ENCODE peak calls at places on chromosomes 12 and 14, in eight cellular contexts. C is kidney, H is left ventricle myocardium inferior, S is stomach, J is aorta, V is mucosa of descending colon, N is heart right ventricle, E is mesendoderm. O is an unnamed sample. For H3K4me1, the result is how much of the 10 kb centered on the place peaks cover.

GRCh38 chr12:117119592-117120198 is 20.5 kb upstream of the TESC start:
- DNase-seq in C (no peak), H (peak), S (no peak), J (no peak), V (peak), N (no peak), E (peak), O (peak)

GRCh38 chr14:23127861-23128260 is 8.8 kb upstream of the CEBPE start:
- DNase-seq in C (no peak), H (no peak), S (no peak), J (no peak), V (no peak), N (no peak), E (no peak), O (no peak)

GRCh38 chr12:12684375-12685106 is 11.4 kb downstream of the GPR19 start:
- DNase-seq in C (no peak), H (no peak), S (no peak), J (peak), V (peak), N (peak), E (peak), O (no peak)

GRCh38 chr12:57299514-57300016 is 48.6 kb upstream of the STAC3 start:
- DNase-seq in C (no peak), H (no peak), S (no peak), J (no peak), V (no peak), N (no peak), E (peak), O (no peak)

GRCh38 chr14:52121441-52121840 is 52.6 kb upstream of the NID2 start:
- DNase-seq in C (no peak), H (no peak), S (no peak), J (no peak), V (no peak), N (no peak), E (no peak), O (no peak)

GRCh38 chr12:55708695-55709233 is 1.1 kb upstream of the ITGA7 start:
- DNase-seq in C (peak), H (peak), S (no peak), J (peak), V (no peak), N (peak), E (no peak), O (no peak)

GRCh38 chr12:60947533-60947932 is 1312.7 kb upstream of the USP15 start:
- DNase-seq in C (no peak), H (no peak), S (no peak), J (no peak), V (no peak), N (no peak), E (no peak), O (no peak)

GRCh38 chr12:129847063-129847462 is 56.8 kb downstream of the TMEM132D start:
- DNase-seq in C (no peak), H (no peak), S (no peak), J (no peak), V (no peak), N (no peak), E (no peak), O (no peak)

GRCh38 chr14:88616697-88617096 is 53.9 kb downstream of the ZC3H14 start:
- DNase-seq in C (no peak), H (no peak), S (no peak), J (no peak), V (no peak), N (no peak), E (no peak), O (no peak)

GRCh38 chr12:11728154-11728755 is 78.8 kb downstream of the ETV6 start:
- DNase-seq in C (no peak), H (no peak), S (no peak), J (no peak), V (no peak), N (no peak), E (no peak), O (no peak)

GRCh38 chr12:46378530-46378929 is 6.0 kb upstream of the SLC38A2 start:
- DNase-seq in C (no peak), H (no peak), S (no peak), J (no peak), V (no peak), N (no peak), E (no peak), O (no peak)

GRCh38 chr12:100995771-100996170 is 201.2 kb downstream of the ANO4 start:
- DNase-seq in C (no peak), H (no peak), S (no peak), J (no peak), V (no peak), N (no peak), E (no peak), O (no peak)

GRCh38 chr12:127803545-127803944 is 463.4 kb upstream of the TMEM132C start:
- DNase-seq in C (no peak), H (no peak), S (no peak), J (no peak), V (no peak), N (no peak), E (no peak), O (no peak)

GRCh38 chr12:18905134-18905533 is 167.2 kb downstream of the CAPZA3 start:
- DNase-seq in C (no peak), H (no peak), S (no peak), J (no peak), V (no peak), N (no peak), E (no peak), O (no peak)

GRCh38 chr12:7905071-7905470 is 30.9 kb downstream of the SLC2A3 start:
- DNase-seq in C (no peak), H (no peak), S (no peak), J (no peak), V (no peak), N (no peak), E (no peak), O (no peak)

GRCh38 chr14:24956104-24956503 is 93.8 kb downstream of the STXBP6 start:
- DNase-seq in C (no peak), H (no peak), S (no peak), J (no peak), V (no peak), N (no peak), E (no peak), O (no peak)

GRCh38 chr12:97313471-97314190 is 149.0 kb upstream of the RMST start:
- DNase-seq in C (no peak), H (no peak), S (no peak), J (no peak), V (no peak), N (no peak), E (peak), O (no peak)

GRCh38 chr12:4439736-4440135 is 5.9 kb downstream of the FGF6 start:
- DNase-seq in C (no peak), H (no peak), S (no peak), J (no peak), V (no peak), N (no peak), E (no peak), O (no peak)

GRCh38 chr12:53862831-53863230 is 75.8 kb upstream of the HOXC13 start:
- DNase-seq in C (no peak), H (no peak), S (no peak), J (no peak), V (no peak), N (no peak), E (no peak), O (no peak)

GRCh38 chr12:40474630-40475029 is 217.6 kb upstream of the CNTN1 start:
- DNase-seq in C (no peak), H (no peak), S (no peak), J (no peak), V (no peak), N (no peak), E (no peak), O (no peak)

GRCh38 chr14:103521438-103521961 is 1.1 kb downstream of the CKB start:
- DNase-seq in C (peak), H (peak), S (peak), J (peak), V (no peak), N (no peak), E (no peak), O (no peak)

GRCh38 chr14:77663289-77663688 is 44.5 kb downstream of the ALKBH1 start:
- DNase-seq in C (no peak), H (no peak), S (no peak), J (no peak), V (no peak), N (peak), E (peak), O (no peak)

GRCh38 chr12:121005346-121005815 is 10.9 kb downstream of the C12orf43 start:
- DNase-seq in C (no peak), H (no peak), S (peak), J (no peak), V (peak), N (no peak), E (peak), O (peak)

GRCh38 chr12:62128186-62128965 is 131.8 kb upstream of the USP15 start:
- DNase-seq in C (no peak), H (no peak), S (no peak), J (no peak), V (no peak), N (no peak), E (peak), O (no peak)

GRCh38 chr12:96710127-96710745 is 196.8 kb upstream of the NEDD1 start:
- DNase-seq in C (no peak), H (no peak), S (no peak), J (no peak), V (no peak), N (no peak), E (peak), O (no peak)

GRCh38 chr14:55579724-55580400 is at the start of gene KTN1:
- DNase-seq in C (peak), H (peak), S (peak), J (peak), V (peak), N (peak), E (peak), O (peak)

GRCh38 chr12:67681145-67681778 is 32.7 kb downstream of the DYRK2 start:
- DNase-seq in C (no peak), H (no peak), S (no peak), J (no peak), V (no peak), N (peak), E (no peak), O (peak)

GRCh38 chr14:75417674-75418073 is 10.1 kb upstream of the JDP2 start:
- DNase-seq in C (no peak), H (no peak), S (no peak), J (no peak), V (peak), N (no peak), E (no peak), O (no peak)

GRCh38 chr12:114391088-114391487 is 14.9 kb downstream of the TBX5 start:
- DNase-seq in C (no peak), H (no peak), S (no peak), J (no peak), V (no peak), N (no peak), E (no peak), O (no peak)

GRCh38 chr14:67457782-67458181 is 30.7 kb downstream of the TMEM229B start:
- DNase-seq in C (no peak), H (peak), S (peak), J (no peak), V (no peak), N (peak), E (peak), O (peak)

GRCh38 chr12:85275359-85275758 is 4.7 kb upstream of the ALX1 start:
- DNase-seq in C (peak), H (no peak), S (no peak), J (no peak), V (no peak), N (no peak), E (peak), O (no peak)

GRCh38 chr12:110819646-110820045 is 27.1 kb upstream of the CCDC63 start:
- DNase-seq in C (no peak), H (no peak), S (no peak), J (no peak), V (peak), N (no peak), E (no peak), O (no peak)

GRCh38 chr12:53179694-53180269 is 740 bp upstream of the ZNF740 start:
- DNase-seq in C (no peak), H (no peak), S (no peak), J (no peak), V (peak), N (peak), E (no peak), O (no peak)

GRCh38 chr12:34402899-34403705 is 380.8 kb downstream of the ALG10 start:
- DNase-seq in C (peak), H (peak), S (peak), J (peak), V (no peak), N (peak), E (no peak), O (no peak)

GRCh38 chr12:47944685-47945340 is 18.6 kb upstream of the TMEM106C start:
- DNase-seq in C (no peak), H (no peak), S (no peak), J (no peak), V (no peak), N (no peak), E (no peak), O (no peak)

GRCh38 chr14:61297581-61297980 is 16.4 kb upstream of the TMEM30B start:
- DNase-seq in C (no peak), H (no peak), S (no peak), J (no peak), V (no peak), N (no peak), E (no peak), O (no peak)

GRCh38 chr12:99453831-99454538 is 193.6 kb upstream of the GARIN6 start:
- DNase-seq in C (no peak), H (no peak), S (no peak), J (no peak), V (no peak), N (no peak), E (peak), O (no peak)

GRCh38 chr12:111271674-111272418 is 97.0 kb downstream of the PHETA1 start:
- DNase-seq in C (no peak), H (no peak), S (no peak), J (no peak), V (no peak), N (no peak), E (no peak), O (no peak)

DNA sequence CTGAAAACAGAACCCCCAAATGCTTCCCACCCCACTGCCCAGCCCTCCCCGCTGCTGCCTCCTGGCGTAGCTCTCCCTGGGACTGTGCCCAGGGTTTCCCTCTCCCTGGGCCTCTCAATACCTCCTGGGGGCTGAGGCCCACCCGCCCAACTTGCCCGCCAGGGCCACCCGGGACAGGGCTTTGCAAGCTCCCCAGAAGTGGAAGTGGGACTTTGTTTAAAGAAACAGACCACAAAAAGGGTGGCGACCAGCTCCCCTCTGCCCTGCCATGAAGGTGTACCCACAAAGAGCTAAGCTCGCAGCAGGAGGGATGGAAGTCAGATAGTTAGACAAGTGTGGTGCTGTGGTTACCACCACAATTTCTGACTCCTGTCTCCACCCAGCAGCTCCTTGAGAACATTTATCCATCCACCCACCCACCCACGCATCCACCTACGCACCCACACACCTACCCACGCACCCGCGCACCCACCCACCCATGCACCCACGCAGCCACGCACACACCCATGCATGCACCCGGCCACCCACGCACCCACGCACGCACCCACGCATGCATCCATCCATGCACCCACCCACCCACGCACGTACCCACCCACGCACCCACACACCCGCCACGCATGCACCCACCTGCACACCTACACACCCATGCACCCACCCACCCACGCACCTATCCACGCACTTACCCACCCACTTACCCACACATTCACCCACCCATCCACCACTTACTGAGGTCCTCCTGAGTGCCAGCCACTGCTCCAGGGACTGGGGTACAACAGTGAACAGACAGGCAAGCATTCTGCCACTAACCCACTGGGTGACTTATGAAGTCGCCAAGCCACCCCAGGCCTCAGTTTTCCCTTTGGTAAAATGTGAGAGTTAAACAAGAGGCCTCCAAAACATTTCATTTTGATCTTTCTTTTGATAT is 127.3 kb downstream of the SCARB1 start:
- DNase-seq in C (no peak), H (no peak), S (no peak), J (no peak), V (no peak), N (no peak), E (no peak), O (no peak)
- H3K4me1 ChIP-seq in C (under half), H (under half), S (under half), J (under half), V (under half), N (under half), E (under half), O (under half)

DNA sequence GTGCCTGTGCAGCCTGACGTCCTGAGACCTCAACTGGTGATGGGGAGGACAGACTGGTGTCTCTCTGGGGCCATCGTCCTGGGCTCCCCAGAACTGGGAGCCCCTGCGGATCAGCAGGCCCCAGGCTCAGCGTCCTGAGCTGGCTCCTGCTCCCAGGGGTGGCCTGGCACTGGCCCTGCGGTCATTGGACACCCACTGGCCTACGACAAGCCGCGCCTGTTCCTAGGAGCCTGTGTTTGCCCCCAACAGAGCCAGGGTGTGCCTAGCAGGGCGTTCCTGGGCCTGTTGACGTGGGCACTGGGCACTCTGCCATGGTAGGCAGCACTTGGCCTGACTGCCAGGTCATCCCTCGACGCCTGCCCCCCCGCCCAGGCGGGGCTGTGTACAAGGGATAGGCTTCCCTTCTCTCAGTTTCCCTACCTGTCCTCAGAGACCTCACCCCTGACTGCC is 8.4 kb downstream of the ADSS1 start:
- DNase-seq in C (peak), H (peak), S (peak), J (peak), V (peak), N (peak), E (no peak), O (peak)
- H3K4me1 ChIP-seq in C (under half), H (half or more), S (half or more), J (under half), V (under half), N (half or more), E (under half), O (under half)

GRCh38 chr12:104735801-104736200 is 222.3 kb downstream of the SLC41A2 start:
- DNase-seq in C (no peak), H (no peak), S (no peak), J (no peak), V (no peak), N (no peak), E (no peak), O (no peak)
- H3K4me1 ChIP-seq in C (under half), H (under half), S (under half), J (under half), V (under half), N (under half), E (under half), O (under half)

DNA sequence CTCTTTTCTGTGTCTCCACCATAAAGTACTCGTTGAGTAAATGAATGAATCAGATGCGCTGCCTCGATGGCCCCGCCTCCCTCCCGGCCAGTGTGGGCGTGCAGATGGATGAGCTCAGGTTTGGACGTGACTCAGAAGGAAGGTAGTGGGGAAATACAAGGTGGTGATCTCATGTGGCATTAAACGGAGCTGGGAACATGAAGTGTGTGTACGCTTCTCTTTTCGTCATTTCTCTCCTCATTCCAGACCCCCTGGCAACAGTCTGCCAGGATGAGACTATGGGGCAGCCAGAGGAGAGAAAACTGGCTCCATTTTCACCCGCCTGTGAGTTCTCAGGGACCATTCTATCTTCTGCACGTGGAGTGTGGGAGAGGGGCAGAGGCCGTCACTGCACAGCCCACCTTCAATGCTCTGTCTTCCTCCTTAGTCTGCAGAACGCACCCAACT is 91.6 kb downstream of the TSPAN9 start:
- DNase-seq in C (peak), H (no peak), S (no peak), J (no peak), V (no peak), N (no peak), E (peak), O (no peak)
- H3K4me1 ChIP-seq in C (under half), H (half or more), S (under half), J (under half), V (under half), N (under half), E (under half), O (under half)

GRCh38 chr14:97995038-97995437 is 1197.9 kb downstream of the VRK1 start:
- DNase-seq in C (no peak), H (no peak), S (no peak), J (no peak), V (no peak), N (no peak), E (no peak), O (no peak)
- H3K4me1 ChIP-seq in C (under half), H (under half), S (under half), J (under half), V (under half), N (under half), E (under half), O (under half)